ENCODE peak calls at places on chromosomes 2 and 18, in six cellular contexts. V, J, S, N, I and A are unnamed samples.

GRCh38 chr2:138536302-138536701 is 34.7 kb downstream of the SPOPL start:
- DNase-seq in S (peak), N (no peak), J (no peak), I (no peak), V (peak), A (no peak)

GRCh38 chr2:113160962-113161361 is 12.8 kb upstream of the PSD4 start:
- DNase-seq in J (no peak), I (no peak), V (no peak), S (no peak), N (no peak), A (no peak)

GRCh38 chr2:128637481-128638155 is 318.9 kb upstream of the HS6ST1 start:
- DNase-seq in N (no peak), S (no peak), V (no peak), I (no peak), J (peak), A (no peak)

GRCh38 chr2:113284481-113284880 is 5.8 kb upstream of the PAX8 start:
- DNase-seq in V (peak), J (no peak), I (no peak), S (no peak), N (no peak), A (no peak)

GRCh38 chr2:33215299-33215698 is 261.1 kb upstream of the RASGRP3 start:
- DNase-seq in J (no peak), N (no peak), S (peak), I (no peak), V (peak), A (no peak)

GRCh38 chr18:74635202-74635969 is 37.7 kb downstream of the ZNF407 start:
- DNase-seq in N (no peak), V (no peak), I (no peak), S (no peak), J (no peak), A (no peak)

GRCh38 chr2:75292826-75293225 is 93.5 kb upstream of the TACR1 start:
- DNase-seq in S (peak), J (no peak), N (no peak), V (peak), I (no peak), A (no peak)

GRCh38 chr2:85505551-85506238 is 33.3 kb upstream of the MAT2A start:
- DNase-seq in V (no peak), I (no peak), N (no peak), S (no peak), J (no peak), A (no peak)

GRCh38 chr2:85551698-85552678 is 9.3 kb downstream of the GGCX start:
- DNase-seq in S (no peak), J (peak), N (peak), V (no peak), I (peak), A (peak)

GRCh38 chr2:227106845-227107759 is 56.9 kb downstream of the COL4A4 start:
- DNase-seq in N (peak), I (peak), S (peak), J (no peak), V (peak), A (peak)

GRCh38 chr18:70296289-70296688 is 7.4 kb downstream of the SOCS6 start:
- DNase-seq in I (no peak), V (no peak), S (no peak), J (no peak), N (no peak), A (no peak)

GRCh38 chr2:212228651-212229253 is 309.9 kb downstream of the ERBB4 start:
- DNase-seq in J (no peak), N (no peak), S (no peak), V (peak), I (no peak), A (no peak)